ENCODE peak calls at places on chromosomes 1 and 21, in five cellular contexts. One of them, this sample, is unnamed. For H3K27me3, the result is how much of the 10 kb centered on the place peaks cover.

GRCh38 chr1:69535490-69535889 is 32.2 kb upstream of the LRRC7 start:
- DNase-seq in esophagus squamous epithelium: no peak
- DNase-seq in endodermal cell: peak
- DNase-seq in esophagus muscularis mucosa: no peak
- DNase-seq in brain microvascular endothelial cell: no peak
- DNase-seq in this sample: no peak

GRCh38 chr1:225225681-225226080 is 202.2 kb downstream of the LBR start:
- DNase-seq in esophagus muscularis mucosa: no peak
- DNase-seq in brain microvascular endothelial cell: no peak
- DNase-seq in endodermal cell: no peak
- DNase-seq in esophagus squamous epithelium: no peak
- DNase-seq in this sample: no peak

GRCh38 chr21:45235488-45235887 is 52.2 kb downstream of the POFUT2 start:
- DNase-seq in brain microvascular endothelial cell: no peak
- DNase-seq in esophagus muscularis mucosa: no peak
- DNase-seq in esophagus squamous epithelium: no peak
- DNase-seq in endodermal cell: no peak
- DNase-seq in this sample: no peak

GRCh38 chr1:34929497-34929852 is at the start of gene DLGAP3:
- DNase-seq in esophagus squamous epithelium: no peak
- DNase-seq in endodermal cell: peak
- DNase-seq in brain microvascular endothelial cell: no peak
- DNase-seq in esophagus muscularis mucosa: no peak
- DNase-seq in this sample: peak

GRCh38 chr1:168621356-168621755 is 45.0 kb downstream of the XCL1 start:
- DNase-seq in endodermal cell: no peak
- DNase-seq in brain microvascular endothelial cell: peak
- DNase-seq in esophagus muscularis mucosa: peak
- DNase-seq in esophagus squamous epithelium: no peak
- DNase-seq in this sample: no peak

GRCh38 chr1:39996396-39997004 is 41.6 kb downstream of the MFSD2A start:
- DNase-seq in brain microvascular endothelial cell: no peak
- DNase-seq in esophagus muscularis mucosa: no peak
- DNase-seq in endodermal cell: no peak
- DNase-seq in esophagus squamous epithelium: no peak
- DNase-seq in this sample: no peak

GRCh38 chr1:15325375-15326085 is 78.5 kb downstream of the FHAD1 start:
- DNase-seq in esophagus muscularis mucosa: no peak
- DNase-seq in endodermal cell: no peak
- DNase-seq in brain microvascular endothelial cell: no peak
- DNase-seq in esophagus squamous epithelium: no peak
- DNase-seq in this sample: no peak

GRCh38 chr1:235960799-235961198 is 94.1 kb upstream of the LYST start:
- DNase-seq in esophagus squamous epithelium: no peak
- DNase-seq in esophagus muscularis mucosa: no peak
- DNase-seq in endodermal cell: no peak
- DNase-seq in brain microvascular endothelial cell: no peak
- DNase-seq in this sample: no peak

GRCh38 chr1:150017206-150017750 is 6.8 kb upstream of the OTUD7B start:
- DNase-seq in brain microvascular endothelial cell: no peak
- DNase-seq in endodermal cell: peak
- DNase-seq in esophagus muscularis mucosa: no peak
- DNase-seq in esophagus squamous epithelium: no peak
- DNase-seq in this sample: no peak

GRCh38 chr1:31814041-31814511 is 1.7 kb downstream of the SPOCD1 start:
- DNase-seq in brain microvascular endothelial cell: no peak
- DNase-seq in esophagus squamous epithelium: no peak
- DNase-seq in esophagus muscularis mucosa: no peak
- DNase-seq in endodermal cell: no peak
- DNase-seq in this sample: no peak

GRCh38 chr1:200131551-200132125 is 104.1 kb downstream of the NR5A2 start:
- DNase-seq in esophagus squamous epithelium: no peak
- DNase-seq in esophagus muscularis mucosa: no peak
- DNase-seq in brain microvascular endothelial cell: peak
- DNase-seq in endodermal cell: no peak
- DNase-seq in this sample: no peak

DNA sequence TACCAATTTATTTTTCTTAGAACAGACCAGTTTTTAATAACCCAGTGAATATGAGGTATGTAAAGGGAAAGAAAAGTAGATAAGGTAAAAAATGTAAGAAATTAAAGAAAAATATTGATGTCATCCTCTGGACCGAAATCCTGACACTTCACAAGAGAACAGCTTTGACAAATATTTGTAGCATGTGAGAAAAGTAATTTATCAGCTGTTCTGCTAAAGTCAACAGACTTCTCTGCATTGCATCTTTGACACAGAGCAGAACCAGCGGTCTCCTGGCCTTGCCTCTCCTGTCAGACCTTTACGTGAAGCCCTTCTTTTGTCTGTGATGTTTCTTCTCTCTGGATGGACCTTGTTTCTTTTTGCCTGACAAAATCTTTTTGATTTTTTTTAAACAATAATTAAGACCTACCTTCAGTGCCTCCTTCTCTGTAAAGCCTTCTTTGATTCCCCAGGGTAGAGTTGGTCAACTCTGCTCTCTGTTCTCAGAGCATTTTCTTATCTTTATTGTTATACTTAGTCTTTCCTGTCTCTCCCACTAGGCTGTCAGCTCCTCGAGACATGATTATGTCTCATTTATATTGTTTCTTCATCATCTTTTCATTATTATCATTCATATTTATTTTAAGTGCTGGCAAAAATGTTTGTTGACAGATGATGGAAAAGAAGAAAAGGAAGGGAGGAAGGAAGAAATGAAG is 35.4 kb downstream of the RGS4 start:
- DNase-seq in brain microvascular endothelial cell: no peak
- DNase-seq in esophagus muscularis mucosa: no peak
- DNase-seq in esophagus squamous epithelium: no peak
- DNase-seq in endodermal cell: no peak
- DNase-seq in this sample: no peak
- H3K27me3 ChIP-seq in brain microvascular endothelial cell: under half
- H3K27me3 ChIP-seq in esophagus muscularis mucosa: under half
- H3K27me3 ChIP-seq in esophagus squamous epithelium: under half
- H3K27me3 ChIP-seq in endodermal cell: under half
- H3K27me3 ChIP-seq in this sample: under half

DNA sequence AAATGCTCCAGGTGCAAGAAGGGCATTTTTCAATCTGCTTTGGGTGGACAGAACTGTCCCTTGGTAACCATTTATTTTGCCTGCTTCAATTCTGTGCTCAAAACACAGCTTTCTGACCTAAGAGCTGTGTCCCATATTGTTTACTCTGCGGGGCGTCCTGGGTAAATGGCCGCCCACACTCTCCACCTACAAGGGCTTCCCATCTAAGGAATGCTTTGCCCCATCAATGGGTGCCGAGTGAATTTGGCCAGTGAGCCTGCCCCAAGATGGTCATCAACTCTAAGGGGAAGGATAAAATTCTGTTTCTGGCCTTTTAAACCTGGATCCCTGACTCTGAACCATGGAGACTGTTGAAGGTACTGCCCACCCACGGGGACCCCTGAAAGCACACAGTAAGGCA is 55.5 kb upstream of the FAM89A start:
- DNase-seq in endodermal cell: no peak
- DNase-seq in esophagus squamous epithelium: no peak
- DNase-seq in brain microvascular endothelial cell: no peak
- DNase-seq in esophagus muscularis mucosa: no peak
- DNase-seq in this sample: no peak
- H3K4me3 ChIP-seq in endodermal cell: no peak
- H3K4me3 ChIP-seq in esophagus squamous epithelium: no peak
- H3K4me3 ChIP-seq in brain microvascular endothelial cell: no peak
- H3K4me3 ChIP-seq in esophagus muscularis mucosa: no peak
- H3K4me3 ChIP-seq in this sample: no peak

GRCh38 chr1:197782719-197783328 is 7.5 kb upstream of the DENND1B start:
- DNase-seq in brain microvascular endothelial cell: no peak
- DNase-seq in endodermal cell: no peak
- DNase-seq in esophagus squamous epithelium: no peak
- DNase-seq in esophagus muscularis mucosa: no peak
- DNase-seq in this sample: no peak
- H3K27ac ChIP-seq in brain microvascular endothelial cell: no peak
- H3K27ac ChIP-seq in endodermal cell: no peak
- H3K27ac ChIP-seq in esophagus squamous epithelium: peak
- H3K27ac ChIP-seq in esophagus muscularis mucosa: no peak
- H3K27ac ChIP-seq in this sample: no peak

GRCh38 chr1:160403244-160403643 is 2.9 kb downstream of the VANGL2 start:
- DNase-seq in brain microvascular endothelial cell: no peak
- DNase-seq in esophagus muscularis mucosa: no peak
- DNase-seq in endodermal cell: peak
- DNase-seq in esophagus squamous epithelium: no peak
- DNase-seq in this sample: no peak

GRCh38 chr1:160401972-160402795 is 1.8 kb downstream of the VANGL2 start:
- DNase-seq in brain microvascular endothelial cell: no peak
- DNase-seq in esophagus muscularis mucosa: no peak
- DNase-seq in esophagus squamous epithelium: no peak
- DNase-seq in endodermal cell: peak
- DNase-seq in this sample: no peak

GRCh38 chr1:160406131-160406968 is 6.0 kb downstream of the VANGL2 start:
- DNase-seq in brain microvascular endothelial cell: no peak
- DNase-seq in esophagus muscularis mucosa: no peak
- DNase-seq in esophagus squamous epithelium: no peak
- DNase-seq in endodermal cell: peak
- DNase-seq in this sample: no peak

GRCh38 chr1:160405331-160405877 is 5.0 kb downstream of the VANGL2 start:
- DNase-seq in esophagus squamous epithelium: no peak
- DNase-seq in brain microvascular endothelial cell: no peak
- DNase-seq in esophagus muscularis mucosa: no peak
- DNase-seq in endodermal cell: peak
- DNase-seq in this sample: no peak

DNA sequence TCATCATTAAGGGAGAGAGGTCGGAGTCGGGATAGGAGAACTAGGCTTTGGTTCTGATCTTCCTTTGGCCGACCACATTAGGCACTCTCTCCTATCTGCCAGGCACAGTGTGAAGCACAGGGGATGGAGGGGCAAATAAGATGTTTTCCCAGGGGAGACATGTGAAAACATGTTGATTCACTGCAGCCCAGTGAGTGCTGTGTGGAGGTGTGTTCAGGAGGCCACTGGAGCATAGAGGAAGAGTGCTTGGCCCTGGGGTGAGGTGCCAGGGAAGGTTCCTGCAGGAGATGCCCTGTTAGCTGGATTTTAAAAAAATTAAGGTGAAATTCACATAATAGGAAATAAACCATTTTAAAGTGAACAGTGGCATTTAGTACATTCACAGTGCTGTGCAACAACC is 3.7 kb downstream of the VANGL2 start:
- DNase-seq in esophagus muscularis mucosa: no peak
- DNase-seq in endodermal cell: peak
- DNase-seq in brain microvascular endothelial cell: no peak
- DNase-seq in esophagus squamous epithelium: no peak
- DNase-seq in this sample: no peak
- H3K27me3 ChIP-seq in esophagus muscularis mucosa: under half
- H3K27me3 ChIP-seq in endodermal cell: under half
- H3K27me3 ChIP-seq in brain microvascular endothelial cell: under half
- H3K27me3 ChIP-seq in esophagus squamous epithelium: under half
- H3K27me3 ChIP-seq in this sample: under half

GRCh38 chr1:24925963-24926362 is 4.1 kb downstream of the RUNX3 start:
- DNase-seq in esophagus muscularis mucosa: no peak
- DNase-seq in esophagus squamous epithelium: no peak
- DNase-seq in brain microvascular endothelial cell: no peak
- DNase-seq in endodermal cell: no peak
- DNase-seq in this sample: no peak

GRCh38 chr1:24928631-24929090 is 1.4 kb downstream of the RUNX3 start:
- DNase-seq in endodermal cell: peak
- DNase-seq in esophagus muscularis mucosa: no peak
- DNase-seq in brain microvascular endothelial cell: no peak
- DNase-seq in esophagus squamous epithelium: no peak
- DNase-seq in this sample: peak

GRCh38 chr1:24926596-24927249 is 3.4 kb downstream of the RUNX3 start:
- DNase-seq in esophagus muscularis mucosa: no peak
- DNase-seq in esophagus squamous epithelium: no peak
- DNase-seq in endodermal cell: peak
- DNase-seq in brain microvascular endothelial cell: peak
- DNase-seq in this sample: no peak

GRCh38 chr1:24927886-24928630 is 2.0 kb downstream of the RUNX3 start:
- DNase-seq in esophagus muscularis mucosa: no peak
- DNase-seq in brain microvascular endothelial cell: no peak
- DNase-seq in esophagus squamous epithelium: no peak
- DNase-seq in endodermal cell: no peak
- DNase-seq in this sample: no peak

DNA sequence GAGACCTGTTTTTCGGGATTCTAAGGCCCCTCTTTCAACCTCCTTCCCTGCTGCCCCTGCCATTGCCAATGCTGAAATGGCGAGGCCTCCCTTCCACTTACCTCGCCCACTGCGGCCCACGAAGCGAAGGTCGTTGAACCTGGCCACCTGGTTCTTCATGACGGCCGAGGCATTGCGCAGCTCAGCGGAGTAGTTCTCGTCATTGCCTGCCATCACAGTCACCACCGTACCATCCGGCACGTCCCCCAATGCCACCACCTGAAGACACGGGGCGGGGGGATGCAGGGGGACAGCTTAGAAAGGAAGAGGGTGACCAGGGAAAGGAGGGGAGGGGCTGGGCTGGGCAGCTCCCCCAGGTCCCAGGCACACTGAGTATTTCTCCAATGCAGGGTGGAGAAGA is 2.6 kb downstream of the RUNX3 start:
- DNase-seq in esophagus muscularis mucosa: no peak
- DNase-seq in endodermal cell: no peak
- DNase-seq in esophagus squamous epithelium: no peak
- DNase-seq in brain microvascular endothelial cell: no peak
- DNase-seq in this sample: no peak
- H3K4me3 ChIP-seq in esophagus muscularis mucosa: no peak
- H3K4me3 ChIP-seq in endodermal cell: no peak
- H3K4me3 ChIP-seq in esophagus squamous epithelium: peak
- H3K4me3 ChIP-seq in brain microvascular endothelial cell: no peak
- H3K4me3 ChIP-seq in this sample: no peak

GRCh38 chr1:91891486-91891885 is 5.5 kb upstream of the TGFBR3 start:
- DNase-seq in esophagus squamous epithelium: no peak
- DNase-seq in brain microvascular endothelial cell: no peak
- DNase-seq in esophagus muscularis mucosa: no peak
- DNase-seq in endodermal cell: no peak
- DNase-seq in this sample: no peak
- H3K27ac ChIP-seq in esophagus squamous epithelium: peak
- H3K27ac ChIP-seq in brain microvascular endothelial cell: no peak
- H3K27ac ChIP-seq in esophagus muscularis mucosa: peak
- H3K27ac ChIP-seq in endodermal cell: no peak
- H3K27ac ChIP-seq in this sample: peak

This sample was measured in SJSA1.